ENCODE peak calls at places on chromosomes 5 and 9, in four cellular contexts. V, T, B and K are unnamed samples.

GRCh38 chr5:76811214-76811613 is 7.6 kb upstream of the F2RL1 start:
- DNase-seq in V (no peak), T (no peak), B (no peak), K (no peak)

GRCh38 chr5:42483472-42484154 is 60.4 kb downstream of the GHR start:
- DNase-seq in V (no peak), T (no peak), B (no peak), K (no peak)

GRCh38 chr9:21060919-21061561 is 16.7 kb downstream of the IFNB1 start:
- DNase-seq in V (no peak), T (no peak), B (no peak), K (no peak)

GRCh38 chr9:99365233-99365980 is 143.3 kb downstream of the SEC61B start:
- DNase-seq in V (no peak), T (no peak), B (no peak), K (no peak)

GRCh38 chr5:14521748-14522147 is 59.8 kb upstream of the OTULINL start:
- DNase-seq in V (no peak), T (no peak), B (no peak), K (no peak)

GRCh38 chr5:71861682-71862457 is 142.8 kb downstream of the CARTPT start:
- DNase-seq in V (no peak), T (no peak), B (no peak), K (no peak)

GRCh38 chr5:139650689-139651501 is 2.7 kb downstream of the CXXC5 start:
- DNase-seq in V (peak; percentile 87), T (no peak), B (peak; percentile 82), K (peak; percentile 87)

GRCh38 chr5:72760259-72760658 is 56.2 kb upstream of the TNPO1 start:
- DNase-seq in V (no peak), T (no peak), B (no peak), K (no peak)

GRCh38 chr5:37005946-37006540 is 129.5 kb downstream of the NIPBL start:
- DNase-seq in V (peak; percentile 7), T (no peak), B (no peak), K (no peak)

GRCh38 chr9:94719878-94720277 is 6.6 kb upstream of the AOPEP start:
- DNase-seq in V (no peak), T (no peak), B (no peak), K (no peak)

GRCh38 chr5:139668064-139668880 is 20.1 kb downstream of the CXXC5 start:
- DNase-seq in V (no peak), T (no peak), B (no peak), K (no peak)

GRCh38 chr5:158478139-158478538 is 619.2 kb upstream of the CLINT1 start:
- DNase-seq in V (no peak), T (no peak), B (no peak), K (no peak)

GRCh38 chr9:36399980-36400331 is at the start of gene RNF38:
- DNase-seq in V (no peak), T (no peak), B (no peak), K (no peak)

GRCh38 chr5:38426986-38427950 is 129.2 kb downstream of the LIFR start:
- DNase-seq in V (no peak), T (no peak), B (peak; percentile 57), K (no peak)

GRCh38 chr5:17154211-17154996 is 63.0 kb upstream of the BASP1 start:
- DNase-seq in V (no peak), T (no peak), B (no peak), K (no peak)

GRCh38 chr5:121887727-121888126 is 36.0 kb downstream of the FTMT start:
- DNase-seq in V (no peak), T (no peak), B (no peak), K (no peak)

GRCh38 chr5:90709323-90710148 is 150.9 kb downstream of the ADGRV1 start:
- DNase-seq in V (peak; percentile 27), T (no peak), B (no peak), K (no peak)

GRCh38 chr9:72839140-72839539 is 113.7 kb downstream of the ALDH1A1 start:
- DNase-seq in V (no peak), T (no peak), B (no peak), K (no peak)

GRCh38 chr5:127664082-127664481 is 15.2 kb downstream of the CTXN3 start:
- DNase-seq in V (no peak), T (no peak), B (no peak), K (no peak)

GRCh38 chr5:142319560-142320426 is 5.0 kb downstream of the SPRY4 start:
- DNase-seq in V (no peak), T (no peak), B (no peak), K (no peak)

GRCh38 chr9:2622361-2623045 is 916 bp downstream of the VLDLR start:
- DNase-seq in V (no peak), T (no peak), B (peak; percentile 81), K (peak; percentile 63)

GRCh38 chr9:38084556-38084880 is 15.5 kb upstream of the SHB start:
- DNase-seq in V (no peak), T (no peak), B (no peak), K (peak; percentile 69)

GRCh38 chr9:97903168-97903567 is 19.1 kb downstream of the TRMO start:
- DNase-seq in V (no peak), T (no peak), B (no peak), K (no peak)

GRCh38 chr5:65871182-65871581 is 55.2 kb upstream of the ERBIN start:
- DNase-seq in V (no peak), T (no peak), B (peak; percentile 6), K (no peak)

GRCh38 chr5:110588241-110588962 is 138.1 kb downstream of the TMEM232 start:
- DNase-seq in V (no peak), T (no peak), B (no peak), K (no peak)

GRCh38 chr5:107670927-107671741 is at the start of gene EFNA5:
- DNase-seq in V (no peak), T (no peak), B (peak; percentile 81), K (peak; percentile 77)

GRCh38 chr5:163489055-163489744 is 16.2 kb upstream of the MAT2B start:
- DNase-seq in V (peak; percentile 18), T (no peak), B (no peak), K (no peak)

GRCh38 chr9:136283291-136284235 is 20.3 kb downstream of the CCDC187 start:
- DNase-seq in V (peak; percentile 33), T (peak; percentile 48), B (peak; percentile 94), K (peak; percentile 85)

GRCh38 chr5:429453-430188 is 13.4 kb upstream of the EXOC3 start:
- DNase-seq in V (no peak), T (no peak), B (peak; percentile 73), K (peak; percentile 63)